ENCODE peak calls at places on chromosomes 4 and X, in nine cellular contexts. Q is NCI-H460, S is AG09319, L is Panc1, B is EL, O is amniotic stem cell, U is mucosa of gallbladder, M is ecto neural progenitor cell, C is stromal cell of bone marrow. D is an unnamed sample.

GRCh38 chrX:153766098-153766817 is 2.2 kb downstream of the PLXNB3 start:
- DNase-seq in M (no peak), C (peak), B (peak), L (no peak), O (peak), S (peak), U (no peak), Q (peak), D (no peak)

GRCh38 chr4:3019471-3019870 is 54.9 kb downstream of the HTT-AS start:
- DNase-seq in C (no peak), S (no peak), L (no peak), Q (no peak), B (no peak), O (no peak), U (no peak), M (no peak), D (no peak)

GRCh38 chr4:140065393-140065792 is 88.6 kb downstream of the MAML3 start:
- DNase-seq in U (no peak), B (no peak), M (no peak), L (no peak), O (no peak), Q (no peak), C (no peak), S (no peak), D (no peak)

GRCh38 chrX:143632625-143633387 is 3.1 kb downstream of the SLITRK4 start:
- DNase-seq in B (no peak), O (no peak), C (no peak), U (no peak), L (no peak), S (no peak), Q (peak), M (no peak), D (no peak)

GRCh38 chrX:48940404-48940955 is 16.9 kb downstream of the OTUD5 start:
- DNase-seq in L (no peak), U (no peak), B (no peak), M (no peak), O (no peak), C (no peak), S (no peak), Q (no peak), D (no peak)

GRCh38 chr4:155900402-155900801 is 3.1 kb upstream of the TDO2 start:
- DNase-seq in Q (no peak), S (peak), B (peak), M (no peak), O (no peak), L (no peak), U (no peak), C (peak), D (no peak)

GRCh38 chr4:94827481-94828110 is 69.8 kb downstream of the BMPR1B start:
- DNase-seq in L (peak), S (no peak), C (peak), Q (peak), O (peak), B (peak), M (no peak), U (no peak), D (no peak)

GRCh38 chrX:123835661-123836371 is 24.0 kb upstream of the XIAP start:
- DNase-seq in C (peak), L (no peak), M (no peak), O (peak), U (no peak), Q (peak), B (peak), S (no peak), D (peak)

GRCh38 chrX:32041181-32041580 is 969.3 kb upstream of the FTHL17 start:
- DNase-seq in Q (no peak), L (no peak), O (no peak), C (no peak), B (no peak), S (no peak), U (no peak), M (no peak), D (peak)

GRCh38 chrX:15160558-15160957 is 109.3 kb downstream of the ASB9 start:
- DNase-seq in Q (no peak), B (no peak), C (no peak), O (no peak), M (no peak), S (no peak), L (no peak), U (no peak), D (no peak)

GRCh38 chr4:98505991-98506390 is 152.4 kb downstream of the TSPAN5 start:
- DNase-seq in U (no peak), L (no peak), S (no peak), M (no peak), O (no peak), C (no peak), Q (no peak), B (no peak), D (no peak)

GRCh38 chrX:107449490-107450175 is at the start of gene FRMPD3:
- DNase-seq in Q (no peak), M (peak), L (no peak), B (peak), U (no peak), S (no peak), O (no peak), C (no peak), D (no peak)

GRCh38 chr4:141635726-141636076 is 682 bp upstream of the IL15 start:
- DNase-seq in O (no peak), S (no peak), Q (no peak), B (no peak), C (no peak), L (no peak), U (no peak), M (no peak), D (no peak)

GRCh38 chrX:16212436-16212835 is 45.2 kb downstream of the MAGEB17 start:
- DNase-seq in L (no peak), U (no peak), M (peak), Q (no peak), O (no peak), C (no peak), B (no peak), S (no peak), D (peak)

GRCh38 chrX:154733072-154733425 is 17.8 kb downstream of the GAB3 start:
- DNase-seq in B (peak), L (no peak), U (no peak), O (no peak), C (no peak), S (no peak), Q (no peak), M (no peak), D (no peak)

GRCh38 chr4:59968796-59969195 is 1231.3 kb upstream of the ADGRL3 start:
- DNase-seq in C (no peak), U (no peak), Q (no peak), S (no peak), M (no peak), B (no peak), L (no peak), O (no peak), D (no peak)

GRCh38 chr4:94621491-94622080 is 136.2 kb upstream of the BMPR1B start:
- DNase-seq in M (no peak), L (no peak), B (peak), O (peak), U (no peak), S (no peak), C (no peak), Q (peak), D (peak)

GRCh38 chr4:2101346-2102044 is 42.4 kb downstream of the NAT8L start:
- DNase-seq in S (no peak), C (no peak), Q (no peak), M (no peak), U (no peak), B (peak), O (no peak), L (no peak), D (no peak)

GRCh38 chrX:136780241-136780640 is 491 bp downstream of the ARHGEF6 start:
- DNase-seq in B (peak), L (no peak), S (no peak), O (no peak), U (no peak), M (no peak), Q (no peak), C (no peak), D (no peak)

GRCh38 chr4:55074386-55074785 is 51.0 kb downstream of the KDR start:
- DNase-seq in O (no peak), L (no peak), C (no peak), Q (no peak), U (no peak), M (no peak), S (no peak), B (no peak), D (no peak)